ENCODE peak calls at places on chromosomes 11 and 22, in five cellular contexts. G is fibroblast of lung, D is MM.1S, S is body of pancreas, A is transverse colon. R is an unnamed sample. For H3K36me3 and H3K9me3, the result is how much of the 10 kb centered on the place peaks cover.

GRCh38 chr11:120564573-120565301 is 53.2 kb downstream of the GRIK4 start:
- DNase-seq in A (no peak), G (peak), S (peak), D (no peak), R (no peak)

GRCh38 chr11:315516-315994 is 1.7 kb downstream of the IFITM1 start:
- DNase-seq in S (no peak), D (no peak), A (no peak), G (no peak), R (no peak)

GRCh38 chr11:87428266-87428665 is 390.5 kb downstream of the TMEM135 start:
- DNase-seq in S (no peak), A (no peak), G (peak), D (no peak), R (no peak)

GRCh38 chr11:31651822-31652221 is 142.3 kb downstream of the ELP4 start:
- DNase-seq in S (no peak), A (no peak), D (no peak), G (no peak), R (no peak)

GRCh38 chr11:34050967-34051348 is 573 bp upstream of the CAPRIN1 start:
- DNase-seq in S (no peak), G (no peak), A (no peak), D (no peak), R (no peak)

GRCh38 chr22:47168441-47168840 is 406.0 kb downstream of the TBC1D22A start:
- DNase-seq in A (peak), G (no peak), S (peak), D (no peak), R (no peak)

GRCh38 chr22:30751529-30751928 is 56.9 kb downstream of the OSBP2 start:
- DNase-seq in D (no peak), A (no peak), G (no peak), S (no peak), R (no peak)

GRCh38 chr22:31206896-31207687 is 5.0 kb upstream of the LIMK2 start:
- DNase-seq in G (no peak), S (peak), A (peak), D (no peak), R (no peak)

GRCh38 chr11:124209824-124210357 is 26.7 kb downstream of the OR10D3 start:
- DNase-seq in A (no peak), S (no peak), D (no peak), G (no peak), R (no peak)

GRCh38 chr11:67262731-67263675 is 3.3 kb upstream of the GRK2 start:
- DNase-seq in G (peak), D (peak), A (peak), S (peak), R (peak)

GRCh38 chr11:62957147-62957546 is 27.6 kb downstream of the SLC22A6 start:
- DNase-seq in A (no peak), D (no peak), S (no peak), G (no peak), R (no peak)

GRCh38 chr11:4388221-4388620 is 5.3 kb downstream of the TRIM21 start:
- DNase-seq in S (no peak), G (no peak), D (no peak), A (no peak), R (no peak)

GRCh38 chr11:1119282-1120146 is 38.2 kb upstream of the MUC5AC start:
- DNase-seq in D (no peak), S (no peak), A (peak), G (no peak), R (peak)

GRCh38 chr11:43278302-43278956 is 33.4 kb upstream of the API5 start:
- DNase-seq in A (no peak), S (no peak), G (peak), D (peak), R (no peak)

GRCh38 chr11:100602716-100603115 is 84.4 kb upstream of the ARHGAP42 start:
- DNase-seq in S (no peak), D (no peak), G (no peak), A (no peak), R (no peak)

GRCh38 chr11:78039919-78040671 is 17.0 kb upstream of the KCTD14 start:
- DNase-seq in D (peak), A (peak), S (peak), G (peak), R (no peak)

GRCh38 chr11:10382518-10382917 is 72.5 kb upstream of the AMPD3 start:
- DNase-seq in G (no peak), S (no peak), D (no peak), A (no peak), R (no peak)

GRCh38 chr11:57709802-57710367 is 2.1 kb downstream of the MED19 start:
- DNase-seq in A (no peak), D (no peak), S (no peak), G (no peak), R (no peak)

GRCh38 chr11:62678770-62679696 is at the start of gene UBXN1:
- DNase-seq in G (peak), D (peak), A (peak), S (peak), R (peak)

GRCh38 chr22:42688241-42688913 is 32.3 kb downstream of the A4GALT start:
- DNase-seq in A (peak), S (peak), G (peak), D (no peak), R (no peak)

GRCh38 chr11:130206141-130206540 is 46.6 kb downstream of the ST14 start:
- DNase-seq in D (no peak), S (peak), A (peak), G (no peak), R (no peak)

GRCh38 chr11:313787-314547 is at the start of gene IFITM1:
- DNase-seq in A (peak), G (peak), D (peak), S (no peak), R (no peak)

GRCh38 chr11:123654566-123655081 is at the start of gene SCN3B:
- DNase-seq in S (peak), A (peak), G (peak), D (peak), R (no peak)

GRCh38 chr22:48894064-48894671 is 933.5 kb downstream of the BRD1 start:
- DNase-seq in A (no peak), D (no peak), S (no peak), G (no peak), R (peak)

GRCh38 chr11:65437436-65438227 is 15.0 kb downstream of the NEAT1 start:
- DNase-seq in D (no peak), G (peak), S (no peak), A (peak), R (peak)

GRCh38 chr11:26335903-26336302 is 4.0 kb downstream of the ANO3 start:
- DNase-seq in D (no peak), G (peak), A (no peak), S (no peak), R (no peak)

GRCh38 chr22:46627806-46628482 is 7.8 kb downstream of the GRAMD4 start:
- DNase-seq in G (no peak), S (no peak), A (no peak), D (no peak), R (no peak)

GRCh38 chr22:26592368-26593015 is 2.6 kb upstream of the TPST2 start:
- DNase-seq in A (peak), D (peak), G (no peak), S (no peak), R (peak)

GRCh38 chr22:12697441-12697840 is 2830.6 kb upstream of the OR11H1 start:
- DNase-seq in S (no peak), G (no peak), A (no peak), D (no peak), R (no peak)

GRCh38 chr11:95549276-95549675 is 240.3 kb downstream of the FAM76B start:
- DNase-seq in S (no peak), D (no peak), A (no peak), G (no peak), R (no peak)

GRCh38 chr11:19905280-19905853 is 192.7 kb downstream of the NAV2 start:
- DNase-seq in D (no peak), S (no peak), G (peak), A (no peak), R (no peak)

GRCh38 chr11:95596011-95596489 is 193.5 kb downstream of the FAM76B start:
- DNase-seq in D (no peak), A (no peak), G (peak), S (no peak), R (no peak)

GRCh38 chr11:94934362-94934761 is 39.0 kb downstream of the CWC15 start:
- DNase-seq in G (peak), A (no peak), D (no peak), S (no peak), R (no peak)

GRCh38 chr11:13376402-13376801 is 86.6 kb downstream of the BTBD10 start:
- DNase-seq in S (no peak), D (no peak), A (no peak), G (no peak), R (no peak)
- H3K36me3 ChIP-seq in S (under half), D (under half), A (under half), G (under half), R (half or more)

DNA sequence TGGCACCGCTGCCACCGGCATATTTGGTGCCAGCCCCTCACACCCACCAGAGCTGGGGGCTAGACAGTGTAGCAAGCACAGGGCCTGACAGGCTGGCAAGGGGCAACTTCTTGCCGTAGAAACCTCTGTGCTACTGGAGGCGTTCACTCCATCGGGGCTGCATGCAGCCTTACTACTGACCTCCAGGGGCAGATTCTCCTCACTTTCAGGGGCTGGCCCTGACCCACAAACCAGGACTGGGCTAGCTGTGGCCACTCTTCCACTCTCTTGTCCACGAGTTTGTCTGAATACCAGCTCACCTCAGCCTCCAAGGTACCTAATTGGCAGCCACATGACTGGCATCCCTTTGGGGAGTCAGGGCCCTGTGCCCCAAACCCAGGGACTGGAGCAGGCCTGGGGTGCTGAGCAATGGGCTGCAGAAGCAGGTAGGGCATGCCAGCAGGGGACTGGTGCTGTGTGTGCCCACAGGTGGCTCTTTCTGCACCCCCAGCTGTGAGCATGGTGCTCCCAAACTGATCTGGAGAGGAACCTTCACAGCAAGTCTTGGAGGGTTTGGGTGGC is 2.1 kb upstream of the LMO1 start:
- DNase-seq in S (peak), D (no peak), G (no peak), A (no peak), R (no peak)
- TF ChIP-seq CTCF in S (peak), D (peak), G (no peak), A (no peak), R (no peak)

DNA sequence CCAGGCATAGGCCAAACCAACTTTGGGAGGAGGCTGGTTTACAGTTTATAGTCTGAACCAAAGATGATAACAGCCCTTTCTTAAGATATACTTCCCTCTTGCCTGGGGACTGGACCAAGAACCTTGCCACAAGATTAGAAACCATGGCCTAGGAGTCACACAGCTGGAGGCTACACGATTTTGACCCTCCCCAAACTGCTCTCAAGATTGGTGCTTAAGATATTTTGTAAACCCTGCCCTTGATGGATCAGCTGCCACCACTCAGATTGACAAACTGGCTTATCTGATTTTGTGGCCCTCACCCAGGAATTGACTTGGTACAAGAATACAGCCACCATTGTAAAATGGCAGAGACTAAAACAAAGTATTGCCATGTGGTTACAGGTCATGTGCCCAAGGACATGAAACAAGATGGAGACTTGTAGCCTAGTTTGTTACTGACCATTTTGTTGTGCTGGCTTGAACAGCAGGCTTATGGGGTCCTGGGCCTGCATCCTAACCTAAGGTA is 17.4 kb upstream of the EI24 start:
- DNase-seq in D (no peak), G (no peak), S (no peak), A (no peak), R (no peak)
- H3K9me3 ChIP-seq in D (under half), G (under half), S (under half), A (under half), R (under half)

DNA sequence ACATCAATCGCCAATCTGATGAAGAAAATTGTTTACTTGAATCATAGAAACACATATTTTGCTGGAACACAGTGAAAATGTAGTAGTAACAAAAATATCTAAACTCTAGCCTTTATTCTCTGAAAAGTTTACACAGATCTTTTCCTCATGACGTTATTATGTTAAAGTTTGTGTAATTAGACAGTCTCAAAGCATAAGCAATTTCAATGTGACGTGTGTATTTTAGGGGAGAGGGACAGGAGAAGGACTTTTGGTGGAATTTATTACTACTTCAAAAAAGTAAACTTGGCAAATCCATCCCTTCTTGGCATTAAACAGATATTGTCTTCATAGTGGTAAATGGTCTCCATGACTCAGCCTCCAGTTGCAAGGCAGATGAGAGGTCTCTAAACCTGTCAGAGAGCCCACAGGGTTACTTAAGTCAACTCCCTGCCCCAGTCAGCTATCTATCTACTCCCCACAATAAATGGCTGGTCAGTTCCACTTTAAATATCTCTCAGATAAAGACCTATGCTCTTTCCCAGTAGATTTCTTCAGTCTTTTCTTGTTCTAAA is 249.7 kb upstream of the UBASH3B start:
- DNase-seq in G (peak), D (no peak), S (no peak), A (no peak), R (no peak)
- H3K36me3 ChIP-seq in G (under half), D (under half), S (under half), A (under half), R (under half)

GRCh38 chr22:23233746-23234408 is 53.6 kb downstream of the BCR start:
- DNase-seq in S (no peak), D (no peak), A (no peak), G (peak), R (no peak)
- TF ChIP-seq CTCF in S (no peak), D (no peak), A (no peak), G (no peak), R (no peak)

GRCh38 chr22:29204617-29205183 is 996 bp upstream of the EMID1 start:
- DNase-seq in A (no peak), D (no peak), S (no peak), G (no peak), R (no peak)

GRCh38 chr22:29203883-29204282 is 1.8 kb upstream of the EMID1 start:
- DNase-seq in G (no peak), S (no peak), A (no peak), D (peak), R (no peak)

GRCh38 chr22:29206372-29207230 is 905 bp downstream of the EMID1 start:
- DNase-seq in D (no peak), G (no peak), S (no peak), A (no peak), R (no peak)

GRCh38 chr22:29205598-29206371 is at the start of gene EMID1:
- DNase-seq in A (peak), G (no peak), S (peak), D (peak), R (no peak)

DNA sequence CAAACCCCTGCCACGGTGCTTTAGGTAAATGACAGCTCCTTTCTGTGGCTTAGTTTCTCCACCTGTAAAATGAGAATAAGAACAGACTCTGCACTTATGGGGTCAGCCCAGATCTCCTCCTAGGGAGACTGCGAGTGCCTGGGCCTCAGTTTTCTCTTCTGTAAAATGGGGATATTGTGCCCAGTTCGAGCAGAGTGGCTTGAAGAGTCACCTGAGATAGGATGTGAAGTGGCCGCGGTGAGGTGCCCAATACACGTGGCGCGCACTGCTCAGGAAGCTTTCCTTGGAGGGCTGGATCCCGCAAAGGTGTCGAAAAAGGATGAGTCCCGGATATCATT is 467 bp upstream of the EMID1 start:
- DNase-seq in S (peak), D (no peak), G (no peak), A (no peak), R (no peak)
- H3K9me3 ChIP-seq in S (under half), D (under half), G (under half), A (under half), R (under half)

GRCh38 chr11:36487619-36488018 is 22.5 kb downstream of the TRAF6 start:
- DNase-seq in G (no peak), S (no peak), A (no peak), D (peak), R (no peak)

GRCh38 chr11:36492724-36493304 is 17.3 kb downstream of the TRAF6 start:
- DNase-seq in G (peak), D (peak), A (no peak), S (no peak), R (no peak)

GRCh38 chr11:36493332-36493731 is 16.7 kb downstream of the TRAF6 start:
- DNase-seq in D (no peak), A (no peak), S (no peak), G (no peak), R (no peak)

GRCh38 chr11:36488096-36488495 is 22.0 kb downstream of the TRAF6 start:
- DNase-seq in A (no peak), D (peak), S (no peak), G (no peak), R (no peak)

DNA sequence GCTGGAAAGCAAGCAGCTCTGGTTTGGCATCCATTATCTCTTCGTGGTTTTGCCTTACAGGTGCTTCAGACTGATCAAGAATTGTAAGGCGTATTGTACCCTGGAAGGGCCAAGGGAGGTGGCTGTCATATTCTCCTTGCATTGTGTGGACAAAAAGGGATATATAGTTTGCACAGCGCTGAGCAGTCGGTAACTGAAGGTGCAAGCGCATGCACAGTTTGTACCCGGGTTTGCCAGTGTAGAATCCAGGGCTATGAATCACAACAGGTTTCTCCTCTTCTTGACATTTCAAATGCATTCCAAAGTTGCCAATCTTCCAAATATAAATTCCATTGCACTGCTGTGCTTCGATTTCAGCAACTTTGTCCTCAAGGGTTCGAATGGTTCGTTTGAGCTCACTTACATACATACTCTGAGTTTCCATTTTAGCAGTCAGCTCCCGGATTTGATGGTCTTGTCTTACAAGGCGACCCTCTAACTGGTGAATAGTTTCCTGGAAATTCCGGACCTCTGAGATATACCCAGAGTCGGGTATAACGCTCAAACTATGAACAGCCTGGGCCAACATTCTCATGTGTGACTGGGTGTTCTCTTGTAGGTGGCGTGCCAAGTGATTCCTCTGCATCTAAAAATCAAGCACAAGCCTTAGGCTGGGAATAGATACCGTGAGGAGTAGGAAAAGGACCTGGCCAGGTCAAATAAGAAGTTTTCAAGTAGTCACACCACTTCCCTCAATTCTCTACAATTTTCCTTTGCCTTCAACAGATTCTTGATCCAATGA is 19.9 kb downstream of the TRAF6 start:
- DNase-seq in S (no peak), G (no peak), D (no peak), A (no peak), R (no peak)
- H3K36me3 ChIP-seq in S (under half), G (under half), D (under half), A (under half), R (under half)

DNA sequence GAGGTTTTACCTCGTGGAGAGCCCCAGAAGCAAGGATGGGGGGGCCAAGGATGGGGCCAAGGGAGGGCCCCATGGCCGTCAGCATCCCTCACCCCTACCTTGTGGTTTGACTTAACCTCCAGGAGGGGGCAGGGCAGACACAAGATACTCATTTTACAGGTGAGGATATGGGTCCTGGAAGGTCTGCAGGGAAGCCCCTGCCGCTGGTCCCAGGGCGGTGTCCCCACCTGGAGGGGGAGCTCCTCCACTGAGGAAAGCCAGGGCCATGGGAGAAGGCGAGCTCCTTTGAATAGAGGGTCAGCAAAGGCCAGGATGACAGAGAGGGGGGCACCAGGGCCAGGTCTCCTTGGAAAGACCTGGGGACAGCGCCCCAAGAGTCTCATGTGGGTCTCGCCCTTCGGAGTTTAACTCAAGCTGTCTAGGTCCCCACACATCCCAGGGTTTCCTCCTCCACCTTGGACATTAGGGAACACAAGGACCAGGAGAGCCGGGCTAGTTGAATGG is 5.9 kb upstream of the ADORA2A start:
- DNase-seq in D (peak), A (no peak), S (no peak), G (no peak), R (peak)
- TF ChIP-seq CTCF in D (peak), A (no peak), S (peak), G (no peak), R (peak)

R was measured in CD8-positive, alpha-beta T cell.